ENCODE peak calls at places on chromosomes 4 and X, in seven cellular contexts. G is K562, R is HepG2, O is upper lobe of left lung, Y is HCT116, L is Panc1, K is GM23338. S is an unnamed sample.

GRCh38 chr4:168162604-168163003 is 70.3 kb downstream of the ANXA10 start:
- ATAC-seq in G (no peak), R (no peak), O (no peak), Y (no peak), L (no peak), K (peak), S (no peak)

GRCh38 chr4:86130160-86130933 is 229.5 kb downstream of the MAPK10 start:
- ATAC-seq in G (no peak), R (no peak), O (no peak), Y (no peak), L (no peak), K (no peak), S (no peak)

GRCh38 chrX:39242187-39242586 is 440.9 kb downstream of the MID1IP1 start:
- ATAC-seq in G (peak), R (peak), O (no peak), Y (peak), L (no peak), K (peak), S (no peak)

GRCh38 chr4:183182873-183183725 is 84.0 kb downstream of the WWC2 start:
- ATAC-seq in G (peak), R (peak), O (peak), Y (peak), L (peak), K (peak), S (peak)

GRCh38 chrX:11792461-11793421 is 34.7 kb downstream of the MSL3 start:
- ATAC-seq in G (no peak), R (no peak), O (no peak), Y (no peak), L (no peak), K (no peak), S (no peak)

GRCh38 chrX:54708404-54708803 is 89.7 kb downstream of the ITIH6 start:
- ATAC-seq in G (no peak), R (peak), O (no peak), Y (no peak), L (no peak), K (no peak), S (no peak)

GRCh38 chrX:104112326-104112951 is at the start of gene ZCCHC18:
- ATAC-seq in G (peak), R (peak), O (peak), Y (no peak), L (peak), K (peak), S (peak)

GRCh38 chr4:181645489-181645888 is 597.7 kb upstream of the TENM3 start:
- ATAC-seq in G (no peak), R (no peak), O (no peak), Y (no peak), L (no peak), K (no peak), S (no peak)

GRCh38 chr4:102614801-102615200 is 113.6 kb downstream of the NFKB1 start:
- ATAC-seq in G (no peak), R (no peak), O (no peak), Y (no peak), L (no peak), K (no peak), S (no peak)

GRCh38 chr4:121221608-121222007 is 57.5 kb upstream of the TNIP3 start:
- ATAC-seq in G (no peak), R (no peak), O (no peak), Y (no peak), L (no peak), K (no peak), S (no peak)

GRCh38 chrX:13741695-13742094 is 7.1 kb downstream of the OFD1 start:
- ATAC-seq in G (no peak), R (no peak), O (no peak), Y (no peak), L (no peak), K (no peak), S (no peak)

GRCh38 chrX:13747836-13748235 is 13.3 kb downstream of the OFD1 start:
- ATAC-seq in G (peak), R (peak), O (no peak), Y (peak), L (peak), K (peak), S (peak)

GRCh38 chrX:13748486-13748885 is 13.9 kb downstream of the OFD1 start:
- ATAC-seq in G (no peak), R (no peak), O (no peak), Y (no peak), L (no peak), K (no peak), S (no peak)

GRCh38 chrX:13742397-13743176 is 8.0 kb downstream of the OFD1 start:
- ATAC-seq in G (peak), R (no peak), O (peak), Y (no peak), L (no peak), K (no peak), S (peak)
- TF ChIP-seq POLR2AphosphoS5 in G (no peak), R (no peak), O (no peak), Y (no peak), L (no peak), K (no peak), S (peak)

GRCh38 chr4:87209182-87209581 is 11.2 kb downstream of the KLHL8 start:
- ATAC-seq in G (no peak), R (no peak), O (peak), Y (no peak), L (no peak), K (no peak), S (no peak)
- TF ChIP-seq POLR2AphosphoS5 in G (no peak), R (no peak), O (no peak), Y (no peak), L (no peak), K (no peak), S (no peak)

GRCh38 chr4:7824218-7824617 is 115.4 kb downstream of the AFAP1 start:
- ATAC-seq in G (no peak), R (no peak), O (no peak), Y (no peak), L (no peak), K (no peak), S (no peak)
- TF ChIP-seq POLR2AphosphoS5 in G (no peak), R (no peak), O (no peak), Y (no peak), L (no peak), K (no peak), S (no peak)

GRCh38 chr4:53705151-53705764 is 114.0 kb upstream of the LNX1 start:
- ATAC-seq in G (no peak), R (no peak), O (no peak), Y (no peak), L (no peak), K (no peak), S (no peak)

GRCh38 chr4:53704329-53704728 is 113.0 kb upstream of the LNX1 start:
- ATAC-seq in G (no peak), R (no peak), O (no peak), Y (no peak), L (no peak), K (no peak), S (no peak)

GRCh38 chr4:53705972-53706371 is 114.7 kb upstream of the LNX1 start:
- ATAC-seq in G (peak), R (no peak), O (no peak), Y (no peak), L (no peak), K (no peak), S (no peak)

GRCh38 chr4:53703267-53703655 is 112.0 kb upstream of the LNX1 start:
- ATAC-seq in G (no peak), R (no peak), O (no peak), Y (no peak), L (no peak), K (no peak), S (no peak)

DNA sequence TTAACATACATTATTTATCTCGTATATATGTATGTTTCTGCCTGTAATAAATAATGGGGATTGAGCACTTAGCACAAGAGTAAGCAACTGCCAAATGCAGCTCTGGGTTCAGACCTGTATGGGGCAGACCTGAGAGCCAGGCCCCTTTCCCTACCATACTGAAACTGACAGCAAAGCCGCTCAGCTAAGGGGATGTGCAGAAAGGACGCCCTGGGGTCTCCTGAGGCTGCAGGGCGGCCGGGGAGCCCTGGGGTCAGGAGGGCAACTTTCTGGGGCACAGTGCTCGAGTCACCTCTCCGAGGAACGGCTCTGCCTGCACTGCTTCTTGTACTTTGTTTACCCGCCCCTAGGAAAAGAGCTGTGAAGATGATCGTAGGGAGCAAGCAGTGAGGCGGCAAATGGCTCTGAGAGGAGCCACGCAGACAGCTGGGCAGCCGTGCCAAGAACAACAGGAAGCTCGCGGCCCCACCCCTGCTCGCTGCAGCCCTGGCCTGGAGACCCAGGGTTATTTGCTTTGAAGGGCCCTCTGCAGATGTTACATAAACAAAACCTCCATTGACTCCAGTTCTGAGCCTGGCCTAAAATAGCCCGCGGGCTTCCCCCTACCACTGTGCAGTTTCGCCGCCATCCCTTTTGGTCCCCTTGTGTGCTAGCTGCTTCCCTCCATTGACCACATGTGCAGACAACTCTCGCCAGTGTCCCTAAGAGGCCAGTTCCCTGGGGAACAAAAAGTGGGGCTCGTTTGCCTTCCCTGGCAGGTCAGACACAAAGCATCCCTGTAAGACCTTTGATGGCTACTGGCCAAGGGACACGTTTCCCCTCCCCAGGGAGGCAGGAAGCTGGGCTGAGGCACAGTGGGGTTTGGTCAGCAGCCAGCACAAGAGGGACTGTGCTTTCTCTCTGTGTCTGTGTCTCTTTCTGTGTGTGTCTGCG is 111.3 kb upstream of the LNX1 start:
- ATAC-seq in G (peak), R (peak), O (peak), Y (peak), L (peak), K (peak), S (peak)
- TF ChIP-seq POLR2AphosphoS5 in G (no peak), R (no peak), O (peak), Y (no peak), L (no peak), K (no peak), S (no peak)

DNA sequence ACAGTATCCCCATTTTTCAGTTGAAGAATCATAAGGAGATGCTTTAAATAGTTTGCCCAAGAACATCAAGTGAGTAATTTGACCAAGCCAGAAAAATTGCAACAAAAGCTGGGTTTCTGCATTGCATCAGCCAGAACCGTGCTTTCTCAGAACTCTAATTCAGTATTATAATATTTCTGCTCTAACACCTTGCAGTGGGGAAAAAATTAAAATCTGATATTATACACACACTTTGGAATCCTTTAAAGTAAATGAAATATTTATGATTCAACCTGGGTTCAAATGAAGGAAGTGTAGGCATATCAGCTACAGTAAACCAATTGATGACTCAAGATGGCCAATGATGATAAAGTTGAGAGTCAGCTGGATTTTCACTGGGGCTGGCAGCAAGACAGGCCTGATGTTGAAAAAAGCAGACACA is 387.6 kb upstream of the ZFP42 start:
- ATAC-seq in G (no peak), R (no peak), O (no peak), Y (no peak), L (no peak), K (no peak), S (no peak)
- TF ChIP-seq POLR2AphosphoS5 in G (no peak), R (no peak), O (no peak), Y (no peak), L (no peak), K (no peak), S (no peak)

DNA sequence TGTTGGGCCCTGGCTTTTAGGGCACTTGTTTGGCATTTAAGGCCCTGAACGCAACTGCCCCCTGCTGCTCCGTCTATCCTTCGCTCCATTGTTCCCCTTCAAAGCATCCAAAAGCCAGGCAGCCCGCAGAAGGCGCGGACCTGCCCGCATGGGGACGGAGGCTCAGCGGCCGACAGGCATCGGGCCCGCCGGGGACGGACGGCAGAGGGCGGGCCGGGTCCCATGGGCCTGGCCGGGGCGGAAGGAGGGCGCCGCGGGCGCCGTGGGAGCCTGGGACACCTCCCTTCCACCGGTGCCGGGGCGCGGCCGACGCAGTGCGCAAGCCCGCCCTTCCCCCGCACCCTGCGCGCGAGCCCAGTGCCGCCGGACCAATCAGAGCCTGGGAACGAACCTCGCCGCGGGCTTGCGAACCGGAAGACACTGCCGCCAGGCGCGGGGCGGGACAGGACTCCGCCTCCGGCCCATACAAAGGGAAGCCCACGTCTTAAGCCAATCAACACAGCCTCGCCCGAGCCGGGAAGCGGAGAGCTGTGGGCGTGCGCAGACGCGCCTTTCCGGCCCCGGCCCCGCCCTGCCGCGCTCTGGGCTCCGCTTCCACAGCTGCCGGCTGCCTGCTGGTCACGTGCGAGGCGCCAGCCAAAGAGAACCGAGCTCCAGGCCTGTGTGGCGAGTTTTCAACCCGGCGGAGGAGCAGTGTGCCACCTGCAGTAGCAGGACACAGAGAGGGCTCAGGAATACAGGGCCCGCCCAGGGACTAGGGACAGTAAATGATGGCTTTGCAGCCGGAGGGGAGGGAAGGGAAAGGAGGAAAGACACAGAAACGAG is 2.1 kb upstream of the ARHGAP4 start:
- ATAC-seq in G (peak), R (peak), O (peak), Y (peak), L (peak), K (peak), S (peak)
- TF ChIP-seq POLR2AphosphoS5 in G (peak), R (peak), O (peak), Y (peak), L (peak), K (peak), S (peak)

DNA sequence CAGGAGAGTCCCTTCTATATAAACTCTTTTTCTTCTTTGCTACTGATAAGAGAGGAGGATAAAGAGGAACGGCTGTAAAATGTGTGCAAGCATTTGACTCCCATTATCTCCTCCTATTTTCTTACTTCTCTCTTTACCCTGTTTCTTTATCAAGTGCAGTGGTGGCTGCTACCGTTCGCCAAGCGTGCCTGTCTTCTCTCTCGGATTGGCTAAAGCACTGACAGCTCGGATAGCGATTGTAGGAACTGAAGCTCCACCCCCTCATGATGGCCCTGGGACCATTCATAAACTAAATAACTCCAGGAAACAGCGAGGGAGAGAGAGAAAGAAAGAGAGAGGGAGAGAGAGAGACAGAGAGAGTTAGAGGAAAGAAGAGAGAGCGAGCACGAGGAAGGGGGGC is 340 bp upstream of the MAB21L2 start:
- ATAC-seq in G (no peak), R (no peak), O (no peak), Y (no peak), L (no peak), K (peak), S (no peak)
- TF ChIP-seq POLR2AphosphoS5 in G (no peak), R (no peak), O (no peak), Y (no peak), L (no peak), K (no peak), S (no peak)

GRCh38 chr4:165464813-165465381 is 86.1 kb downstream of the CPE start:
- ATAC-seq in G (peak), R (peak), O (peak), Y (peak), L (peak), K (peak), S (no peak)
- TF ChIP-seq POLR2AphosphoS5 in G (no peak), R (no peak), O (no peak), Y (no peak), L (no peak), K (no peak), S (peak)

GRCh38 chr4:156773648-156774357 is 197.8 kb downstream of the PDGFC start:
- ATAC-seq in G (no peak), R (no peak), O (no peak), Y (peak), L (no peak), K (no peak), S (no peak)

GRCh38 chr4:156767911-156768415 is 203.6 kb downstream of the PDGFC start:
- ATAC-seq in G (no peak), R (no peak), O (no peak), Y (no peak), L (no peak), K (no peak), S (no peak)

GRCh38 chr4:156766846-156767245 is 204.8 kb downstream of the PDGFC start:
- ATAC-seq in G (no peak), R (no peak), O (no peak), Y (no peak), L (no peak), K (no peak), S (no peak)

GRCh38 chr4:156774422-156774821 is 197.2 kb downstream of the PDGFC start:
- ATAC-seq in G (no peak), R (peak), O (peak), Y (peak), L (no peak), K (no peak), S (peak)

DNA sequence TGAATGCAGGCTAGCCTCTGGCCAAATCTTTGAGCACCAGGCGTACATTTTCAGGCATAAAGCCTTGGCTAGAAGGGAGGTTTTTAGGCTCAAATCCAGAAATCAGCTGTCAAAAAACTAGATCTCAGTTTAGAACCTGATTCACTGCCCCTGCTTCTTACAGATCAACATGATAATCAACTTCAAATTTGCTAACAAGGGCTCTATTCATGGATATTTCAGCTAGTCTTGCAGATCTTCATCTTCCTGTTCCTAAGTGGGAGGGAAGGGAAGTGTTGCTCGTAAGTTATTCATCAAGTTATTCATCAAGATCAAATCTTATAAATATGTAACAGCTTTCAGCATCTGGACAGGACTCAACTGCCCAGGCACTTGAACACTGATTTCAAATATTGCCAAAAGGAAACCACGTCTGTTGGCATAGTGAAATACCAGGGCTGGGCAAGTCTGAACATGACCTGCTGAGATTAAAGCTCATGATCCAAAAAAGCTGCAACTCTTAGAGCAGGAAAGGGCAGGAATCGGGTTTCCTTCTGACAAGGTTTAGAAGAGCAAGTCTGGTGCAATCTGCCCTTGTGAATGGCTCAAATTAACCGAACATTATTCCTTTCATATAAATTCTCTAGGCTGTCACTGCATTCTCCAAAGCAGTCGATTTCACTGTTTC is 200.3 kb downstream of the PDGFC start:
- ATAC-seq in G (no peak), R (no peak), O (peak), Y (peak), L (peak), K (peak), S (no peak)
- TF ChIP-seq POLR2AphosphoS5 in G (no peak), R (no peak), O (no peak), Y (peak), L (no peak), K (no peak), S (peak)

S was measured in gastroesophageal sphincter.